ENCODE peak calls at places on chromosomes 7 and 10, in seven cellular contexts. B, I, T, Z, H, D and J are unnamed samples.

GRCh38 chr7:81213394-81213793 is 294.5 kb upstream of the SEMA3C start:
- DNase-seq in T (no peak), I (no peak), H (no peak), B (no peak), Z (no peak), D (no peak), J (no peak)

GRCh38 chr7:121286742-121287699 is 41.8 kb upstream of the WNT16 start:
- DNase-seq in Z (peak; percentile 68), D (no peak), B (no peak), H (no peak), I (no peak), T (no peak), J (no peak)

GRCh38 chr7:33805630-33806233 is 99.6 kb upstream of the BMPER start:
- DNase-seq in Z (peak; percentile 60), T (no peak), D (no peak), I (peak; percentile 69), B (no peak), H (peak; percentile 92), J (peak; percentile 20)

GRCh38 chr7:18144171-18144570 is 116.5 kb upstream of the PRPS1L1 start:
- DNase-seq in T (no peak), Z (no peak), I (no peak), H (no peak), B (no peak), D (no peak), J (no peak)

GRCh38 chr10:70678757-70679489 is 6.6 kb downstream of the ADAMTS14 start:
- DNase-seq in H (no peak), T (no peak), D (no peak), I (no peak), Z (no peak), B (no peak), J (no peak)

GRCh38 chr10:82150123-82150900 is 275.3 kb downstream of the NRG3 start:
- DNase-seq in I (no peak), D (peak; percentile 10), T (no peak), H (peak; percentile 63), Z (peak; percentile 62), B (no peak), J (peak; percentile 8)

GRCh38 chr7:83643012-83643411 is 5.9 kb downstream of the SEMA3E start:
- DNase-seq in Z (no peak), H (no peak), I (no peak), T (no peak), D (no peak), B (no peak), J (no peak)

GRCh38 chr7:155778349-155778748 is 33.9 kb downstream of the SHH start:
- DNase-seq in I (no peak), T (no peak), D (no peak), B (no peak), Z (no peak), H (no peak), J (no peak)

GRCh38 chr10:86648706-86649426 is 5.5 kb upstream of the OPN4 start:
- DNase-seq in I (peak; percentile 84), H (peak; percentile 80), B (no peak), Z (peak; percentile 96), D (no peak), T (no peak), J (peak; percentile 94)

GRCh38 chr10:11478807-11479206 is 132.6 kb downstream of the USP6NL start:
- DNase-seq in I (peak; percentile 13), B (no peak), T (no peak), Z (no peak), H (no peak), D (no peak), J (no peak)

GRCh38 chr10:78738457-78738856 is 330.3 kb upstream of the ZMIZ1 start:
- DNase-seq in Z (no peak), T (no peak), I (no peak), B (no peak), H (no peak), D (no peak), J (no peak)

GRCh38 chr7:16318989-16319915 is 102.1 kb downstream of the CRPPA start:
- DNase-seq in I (no peak), Z (peak; percentile 69), D (no peak), B (no peak), H (peak; percentile 41), T (no peak), J (peak; percentile 32)

GRCh38 chr7:157584420-157584819 is 247.6 kb downstream of the DNAJB6 start:
- DNase-seq in Z (no peak), I (no peak), H (no peak), T (no peak), D (no peak), B (no peak), J (no peak)

GRCh38 chr10:132363921-132364593 is 32.1 kb downstream of the LRRC27 start:
- DNase-seq in H (peak; percentile 7), D (peak; percentile 11), B (no peak), T (no peak), I (no peak), Z (no peak), J (no peak)

GRCh38 chr10:105159268-105159667 is 518.2 kb downstream of the SORCS3 start:
- DNase-seq in H (no peak), T (no peak), B (no peak), Z (no peak), I (no peak), D (no peak), J (no peak)

GRCh38 chr7:141701489-141702046 is 398 bp downstream of the DENND11 start:
- DNase-seq in Z (no peak), I (no peak), H (peak; percentile 22), D (peak; percentile 58), T (peak; percentile 44), B (no peak), J (peak; percentile 38)

GRCh38 chr7:13414661-13415105 is 574.8 kb downstream of the ETV1 start:
- DNase-seq in T (no peak), B (peak; percentile 26), Z (peak; percentile 13), H (no peak), I (peak; percentile 6), D (no peak), J (peak; percentile 3)